ENCODE peak calls at places on chromosomes 7 and 10, in ten cellular contexts. L, U, P, Q, V, O, D, I, J and Y are unnamed samples.

GRCh38 chr10:109922976-109923921 is at the start of gene XPNPEP1:
- DNase-seq in D (peak; percentile 89), I (peak; percentile 93), L (peak; percentile 84), U (peak; percentile 62), Q (peak; percentile 75), O (peak; percentile 84), P (peak; percentile 88), J (peak; percentile 90), V (peak; percentile 73), Y (peak; percentile 2)

GRCh38 chr10:3848768-3849643 is 64.0 kb upstream of the KLF6 start:
- DNase-seq in V (no peak), U (no peak), P (no peak), D (peak; percentile 87), O (peak; percentile 87), I (no peak), L (peak; percentile 58), Q (no peak), J (no peak), Y (no peak)

GRCh38 chr7:77565917-77566316 is 28.8 kb downstream of the PTPN12 start:
- DNase-seq in V (no peak), P (no peak), I (no peak), J (no peak), U (no peak), D (peak; percentile 82), O (peak; percentile 86), Q (no peak), L (peak; percentile 76), Y (no peak)

GRCh38 chr10:97498841-97499560 is at the start of gene UBTD1:
- DNase-seq in Q (peak; percentile 19), V (peak; percentile 19), I (peak; percentile 74), J (peak; percentile 60), L (no peak), D (peak; percentile 72), P (peak; percentile 57), O (peak; percentile 63), U (no peak), Y (no peak)

GRCh38 chr10:120453886-120454285 is 3.1 kb upstream of the PLPP4 start:
- DNase-seq in Q (no peak), D (no peak), U (no peak), O (no peak), V (no peak), L (no peak), I (no peak), J (no peak), P (no peak), Y (no peak)

GRCh38 chr10:85919358-85920022 is 447.1 kb downstream of the GRID1 start:
- DNase-seq in I (no peak), L (no peak), Q (no peak), D (no peak), O (no peak), P (no peak), U (no peak), V (no peak), J (no peak), Y (no peak)

GRCh38 chr7:925601-926000 is 28.9 kb downstream of the ADAP1 start:
- DNase-seq in L (no peak), Q (no peak), P (peak; percentile 19), V (peak; percentile 55), D (no peak), I (peak; percentile 68), J (peak; percentile 43), O (no peak), U (no peak), Y (no peak)

GRCh38 chr7:99078416-99078815 is 65.5 kb downstream of the SMURF1 start:
- DNase-seq in O (no peak), L (no peak), I (no peak), D (no peak), V (no peak), P (no peak), U (no peak), J (no peak), Q (no peak), Y (no peak)

GRCh38 chr7:24428676-24429075 is 144.6 kb upstream of the PALS2 start:
- DNase-seq in J (no peak), D (no peak), Q (no peak), V (no peak), O (no peak), P (no peak), I (no peak), L (no peak), U (no peak), Y (no peak)

GRCh38 chr10:76433161-76434005 is 1002.0 kb downstream of the LRMDA start:
- DNase-seq in U (peak; percentile 98), D (no peak), J (peak; percentile 62), V (no peak), O (no peak), Q (no peak), I (no peak), P (no peak), L (no peak), Y (peak; percentile 91)

GRCh38 chr7:111756687-111757178 is 194.4 kb upstream of the IMMP2L start:
- DNase-seq in D (peak; percentile 25), V (no peak), O (peak; percentile 41), L (peak; percentile 92), I (no peak), J (peak; percentile 63), Q (no peak), P (no peak), U (no peak), Y (no peak)

GRCh38 chr7:46839651-46840050 is 742.3 kb downstream of the TNS3 start:
- DNase-seq in D (peak; percentile 71), U (no peak), V (no peak), P (no peak), I (no peak), O (no peak), L (peak; percentile 46), Q (no peak), J (no peak), Y (no peak)

GRCh38 chr7:152922318-152923081 is 162.9 kb downstream of the ACTR3B start:
- DNase-seq in V (no peak), L (no peak), U (no peak), J (no peak), I (no peak), P (no peak), Q (no peak), O (no peak), D (no peak), Y (no peak)

GRCh38 chr7:55509322-55509721 is 63.0 kb downstream of the VOPP1 start:
- DNase-seq in J (no peak), P (no peak), Q (no peak), V (no peak), I (no peak), D (peak; percentile 47), U (no peak), O (peak; percentile 81), L (peak; percentile 60), Y (no peak)

GRCh38 chr7:127736511-127736910 is 84.5 kb downstream of the SND1 start:
- DNase-seq in I (no peak), Q (no peak), P (no peak), O (no peak), V (no peak), J (no peak), U (no peak), D (no peak), L (no peak), Y (no peak)